ENCODE peak calls at places on chromosomes 13 and 19, in six cellular contexts. N, Q, U, S, I and E are unnamed samples.

GRCh38 chr13:50323440-50324070 is 308.3 kb downstream of the KCNRG start:
- DNase-seq in U (no peak), Q (no peak), N (no peak), S (no peak), I (peak), E (no peak)

GRCh38 chr13:74869846-74870245 is 612.1 kb downstream of the TBC1D4 start:
- DNase-seq in U (no peak), S (no peak), N (no peak), I (no peak), Q (no peak), E (no peak)

GRCh38 chr13:106858910-106859309 is 291.0 kb upstream of the ARGLU1 start:
- DNase-seq in I (no peak), N (no peak), Q (no peak), U (no peak), S (no peak), E (no peak)

GRCh38 chr19:10230904-10231623 is at the start of gene S1PR2:
- DNase-seq in N (peak), S (peak), U (peak), Q (peak), I (peak), E (peak)

GRCh38 chr19:20151617-20152145 is 15.3 kb upstream of the ZNF486 start:
- DNase-seq in Q (no peak), S (no peak), U (no peak), N (no peak), I (no peak), E (no peak)

GRCh38 chr13:109762791-109763190 is 23.6 kb downstream of the IRS2 start:
- DNase-seq in Q (no peak), I (no peak), N (no peak), S (no peak), U (no peak), E (no peak)

GRCh38 chr13:21674271-21675009 is 3.6 kb downstream of the FGF9 start:
- DNase-seq in N (no peak), I (no peak), Q (peak), U (peak), S (peak), E (peak)

GRCh38 chr13:71775946-71776345 is 91.1 kb downstream of the DACH1 start:
- DNase-seq in S (no peak), U (no peak), N (no peak), Q (no peak), I (no peak), E (no peak)

GRCh38 chr19:18233224-18233825 is 7.1 kb upstream of the PDE4C start:
- DNase-seq in I (peak), S (peak), Q (no peak), N (no peak), U (peak), E (peak)

GRCh38 chr13:105037064-105037463 is 1498.4 kb downstream of the EFNB2 start:
- DNase-seq in I (no peak), N (no peak), Q (no peak), S (no peak), U (no peak), E (no peak)

GRCh38 chr19:3324405-3324856 is 42.0 kb upstream of the NFIC start:
- DNase-seq in S (peak), N (peak), I (no peak), Q (peak), U (peak), E (peak)

GRCh38 chr13:82358284-82358683 is 1524.0 kb downstream of the SLITRK1 start:
- DNase-seq in S (no peak), U (no peak), I (peak), Q (no peak), N (no peak), E (no peak)

GRCh38 chr13:111043575-111043982 is 71.5 kb upstream of the ARHGEF7 start:
- DNase-seq in U (peak), N (peak), I (no peak), S (no peak), Q (peak), E (no peak)

GRCh38 chr19:42325896-42326771 is 699 bp downstream of the MEGF8 start:
- DNase-seq in Q (no peak), S (peak), I (no peak), N (no peak), U (no peak), E (no peak)

GRCh38 chr19:42326969-42327368 is 1.5 kb downstream of the MEGF8 start:
- DNase-seq in S (no peak), N (no peak), U (no peak), I (no peak), Q (no peak), E (no peak)

GRCh38 chr19:42323852-42324654 is 1.4 kb upstream of the MEGF8 start:
- DNase-seq in S (peak), U (no peak), I (no peak), Q (no peak), N (no peak), E (no peak)

GRCh38 chr19:42324655-42325307 is 654 bp upstream of the MEGF8 start:
- DNase-seq in Q (no peak), S (no peak), U (no peak), I (no peak), N (no peak), E (no peak)

GRCh38 chr19:42325308-42325895 is at the start of gene MEGF8:
- DNase-seq in U (peak), S (peak), N (peak), I (peak), Q (peak), E (peak)
- H3K27ac ChIP-seq in U (peak), S (peak), N (peak), I (peak), Q (peak), E (peak)

DNA sequence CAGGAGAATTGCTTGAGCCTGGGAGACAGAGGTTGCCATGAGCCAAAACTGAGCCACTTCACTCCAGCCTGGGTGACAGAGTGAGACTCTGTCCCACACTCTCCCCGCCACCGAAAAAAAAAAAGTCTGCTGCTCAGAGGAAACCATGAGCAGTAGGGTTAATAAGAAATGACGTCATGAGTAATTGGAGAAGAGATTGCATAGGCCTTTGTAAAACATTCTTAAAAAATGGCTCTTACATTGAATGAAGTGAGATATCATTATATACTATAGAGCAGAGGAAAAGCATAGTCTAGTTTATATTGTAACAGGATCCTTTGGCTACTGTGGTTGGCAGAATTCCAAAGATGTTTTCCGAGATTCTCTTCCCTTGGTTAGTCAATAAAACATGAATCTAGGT is 228.2 kb downstream of the PCDH20 start:
- DNase-seq in U (no peak), Q (no peak), I (no peak), N (no peak), S (no peak), E (no peak)
- H3K4me3 ChIP-seq in U (no peak), Q (no peak), I (no peak), N (no peak), S (no peak), E (no peak)

GRCh38 chr19:7994114-7994513 is 11.3 kb downstream of the ELAVL1 start:
- DNase-seq in I (no peak), N (no peak), U (peak), S (no peak), Q (no peak), E (no peak)

GRCh38 chr19:7993560-7993959 is 11.9 kb downstream of the ELAVL1 start:
- DNase-seq in I (no peak), N (no peak), S (no peak), Q (no peak), U (peak), E (no peak)

GRCh38 chr19:7994923-7995682 is 10.3 kb downstream of the ELAVL1 start:
- DNase-seq in U (no peak), S (no peak), I (peak), N (no peak), Q (no peak), E (no peak)

GRCh38 chr19:7995756-7996155 is 9.7 kb downstream of the ELAVL1 start:
- DNase-seq in U (no peak), N (no peak), S (no peak), Q (no peak), I (no peak), E (no peak)

DNA sequence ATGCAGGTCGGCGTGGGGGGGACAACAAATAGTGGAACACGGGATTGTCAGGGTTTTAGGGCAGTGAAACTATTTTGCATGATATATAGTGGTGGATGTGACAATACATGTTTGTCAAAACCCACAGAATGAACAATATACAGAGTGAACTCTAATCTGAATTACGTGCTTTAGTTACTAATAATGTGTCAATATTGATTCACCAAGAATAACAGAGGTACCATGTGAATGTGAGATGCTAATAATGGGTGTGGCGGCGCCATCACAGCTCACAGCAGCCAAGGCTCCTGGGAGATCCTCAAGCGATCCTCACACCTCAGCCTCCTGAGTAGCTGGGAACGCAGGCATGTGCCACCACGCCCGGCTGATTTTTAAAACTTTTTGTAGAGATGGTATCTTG is 12.9 kb downstream of the ELAVL1 start:
- DNase-seq in N (no peak), S (no peak), Q (no peak), U (peak), I (no peak), E (no peak)
- H3K27ac ChIP-seq in N (no peak), S (no peak), Q (no peak), U (no peak), I (no peak), E (no peak)

GRCh38 chr19:55069859-55070225 is 5.8 kb upstream of the EPS8L1 start:
- DNase-seq in Q (no peak), U (no peak), S (no peak), I (no peak), N (no peak), E (no peak)
- H3K4me3 ChIP-seq in Q (no peak), U (no peak), S (no peak), I (no peak), N (no peak), E (no peak)

DNA sequence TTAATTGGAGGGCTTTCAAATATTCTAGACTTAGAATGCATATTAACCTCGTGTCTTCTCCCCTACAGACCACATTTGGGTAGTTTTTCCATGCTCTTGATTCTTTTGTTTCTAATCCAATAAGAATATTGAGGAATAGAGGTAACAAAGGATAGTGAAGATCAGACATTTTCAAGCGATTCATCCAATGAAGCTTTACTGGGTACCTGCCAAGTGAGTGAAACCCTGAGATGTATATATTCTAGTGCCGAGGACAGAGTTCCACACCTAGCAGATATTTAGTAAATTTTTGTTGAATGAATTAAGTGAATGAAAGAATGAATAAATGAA is 471 bp upstream of the RFC3 start:
- DNase-seq in N (no peak), U (no peak), S (no peak), I (no peak), Q (no peak), E (no peak)
- H3K27ac ChIP-seq in N (no peak), U (peak), S (peak), I (peak), Q (no peak), E (peak)

DNA sequence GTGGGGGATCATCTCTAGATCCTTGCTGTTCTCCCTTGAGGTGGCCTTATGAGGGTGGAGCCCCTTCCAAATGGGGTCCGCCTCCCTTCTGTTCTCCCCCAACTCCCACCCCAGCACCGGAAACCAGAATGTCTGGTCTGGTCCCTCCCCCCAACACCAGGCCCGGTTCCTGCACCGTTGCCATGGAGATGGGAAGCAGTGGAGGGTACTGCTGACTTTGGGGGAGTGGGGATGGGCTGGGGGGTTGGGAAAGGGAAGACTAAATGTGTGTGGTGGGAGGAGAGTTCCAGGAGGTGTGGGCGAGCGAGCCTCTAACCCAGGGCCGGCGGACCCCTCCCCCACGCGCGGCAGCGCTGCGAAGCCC is 1.7 kb downstream of the SHANK1 start:
- DNase-seq in N (no peak), I (no peak), U (no peak), S (no peak), Q (no peak), E (no peak)
- H3K4me3 ChIP-seq in N (no peak), I (no peak), U (no peak), S (no peak), Q (no peak), E (no peak)

GRCh38 chr19:34404109-34404909 is at the start of gene PDCD2L:
- DNase-seq in U (peak), I (peak), Q (peak), N (peak), S (peak), E (peak)
- H3K27ac ChIP-seq in U (peak), I (peak), Q (peak), N (peak), S (peak), E (peak)